ENCODE peak calls at places on chromosomes 11 and 22, in four cellular contexts. N is K562, Q is HepG2, Y is HCT116. B is an unnamed sample.
A peak's percentile ranks its signal among the peaks of the same experiment; 100 is the strongest.

GRCh38 chr11:65821107-65821506 is 12.7 kb upstream of the SNX32 start:
- DNase-seq in N (no peak), Q (peak; percentile 20), Y (no peak), B (no peak)

GRCh38 chr11:8531312-8531711 is 62.7 kb downstream of the STK33 start:
- DNase-seq in N (no peak), Q (no peak), Y (no peak), B (no peak)

GRCh38 chr11:113189909-113190667 is 124.3 kb upstream of the TTC12 start:
- DNase-seq in N (peak; percentile 67), Q (no peak), Y (no peak), B (no peak)

GRCh38 chr11:71251159-71251721 is 1.1 kb downstream of the SHANK2 start:
- DNase-seq in N (no peak), Q (no peak), Y (no peak), B (no peak)

GRCh38 chr11:12213920-12214319 is 103.5 kb downstream of the MICAL2 start:
- DNase-seq in N (no peak), Q (no peak), Y (no peak), B (no peak)

GRCh38 chr11:74025467-74026166 is 16.7 kb upstream of the UCP3 start:
- DNase-seq in N (no peak), Q (no peak), Y (no peak), B (no peak)

GRCh38 chr11:73570415-73571114 is 27.3 kb downstream of the FAM168A start:
- DNase-seq in N (no peak), Q (no peak), Y (peak; percentile 8), B (peak; percentile 5)

GRCh38 chr11:116072776-116073175 is 568.6 kb upstream of the CADM1 start:
- DNase-seq in N (peak; percentile 7), Q (no peak), Y (no peak), B (no peak)

GRCh38 chr11:121539000-121539399 is 86.2 kb upstream of the SORL1-AS1 start:
- DNase-seq in N (no peak), Q (no peak), Y (no peak), B (no peak)

GRCh38 chr22:29994941-29995340 is 85.3 kb upstream of the HORMAD2 start:
- DNase-seq in N (peak; percentile 36), Q (peak; percentile 40), Y (no peak), B (no peak)

GRCh38 chr11:9385288-9385902 is 943 bp downstream of the IPO7 start:
- DNase-seq in N (peak; percentile 73), Q (peak; percentile 76), Y (no peak), B (peak; percentile 51)

GRCh38 chr22:42202048-42202447 is 68.4 kb downstream of the TCF20 start:
- DNase-seq in N (no peak), Q (no peak), Y (no peak), B (no peak)

GRCh38 chr11:67022961-67023956 is at the start of gene SYT12:
- DNase-seq in N (no peak), Q (no peak), Y (no peak), B (no peak)

DNA sequence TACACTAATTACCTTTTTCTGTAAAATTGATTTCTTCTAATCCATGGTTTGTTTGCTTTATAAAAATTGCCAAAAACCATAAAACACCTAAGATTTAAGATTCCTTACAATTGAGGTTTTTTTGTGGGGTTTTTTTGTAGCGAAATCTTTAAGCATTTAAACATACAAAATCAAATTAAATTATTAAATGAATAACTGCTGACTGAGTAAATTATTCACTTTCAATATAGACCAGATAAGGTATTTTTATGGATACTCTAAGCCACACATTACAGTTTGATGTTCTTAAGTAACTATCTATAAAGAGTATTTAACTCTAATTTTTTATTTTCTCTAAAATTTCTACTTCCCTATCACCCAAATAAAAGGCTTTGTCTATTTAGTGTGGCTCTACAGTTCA is 55.5 kb downstream of the PIK3C2A start:
- DNase-seq in N (no peak), Q (no peak), Y (no peak), B (no peak)
- H3K4me1 ChIP-seq in N (peaks cover 2% of the 10 kb centered on the region), Q (no peaks in the 10 kb centered on the region), Y (no peaks in the 10 kb centered on the region), B (no peaks in the 10 kb centered on the region)

DNA sequence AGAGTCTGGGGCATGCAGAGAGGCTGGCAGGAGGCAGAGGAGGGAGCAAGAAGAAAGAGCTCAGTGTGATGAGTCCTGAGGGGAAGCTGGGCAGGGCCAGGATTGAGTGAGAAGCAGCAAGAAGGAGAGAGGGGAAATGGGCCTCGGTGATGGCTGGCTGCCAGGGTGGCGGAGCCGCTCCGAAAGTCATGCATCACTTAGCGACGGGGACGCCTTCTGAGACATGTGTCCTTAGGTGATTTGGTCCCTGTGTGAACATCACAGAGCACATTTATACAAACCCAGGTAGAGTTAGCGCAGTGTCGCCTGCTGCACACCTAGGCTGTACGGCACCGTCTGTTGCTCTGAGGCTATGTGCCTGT is 15.1 kb downstream of the TBC1D22A start:
- DNase-seq in N (no peak), Q (no peak), Y (no peak), B (no peak)
- TF ChIP-seq TCF7L2 in N (no peak), Q (no peak), Y (no peak), B (no peak)

GRCh38 chr22:22164541-22165272 is 79.9 kb upstream of the VPREB1 start:
- DNase-seq in N (peak; percentile 42), Q (no peak), Y (no peak), B (no peak)
- TF ChIP-seq CTCF in N (no peak), Q (no peak), Y (no peak), B (no peak)

GRCh38 chr22:36234211-36234610 is 5.1 kb downstream of the APOL2 start:
- DNase-seq in N (no peak), Q (no peak), Y (no peak), B (no peak)
- H3K4me1 ChIP-seq in N (peaks cover 13% of the 10 kb centered on the region), Q (peaks cover 87% of the 10 kb centered on the region), Y (peaks cover 14% of the 10 kb centered on the region), B (peaks cover 7% of the 10 kb centered on the region)

DNA sequence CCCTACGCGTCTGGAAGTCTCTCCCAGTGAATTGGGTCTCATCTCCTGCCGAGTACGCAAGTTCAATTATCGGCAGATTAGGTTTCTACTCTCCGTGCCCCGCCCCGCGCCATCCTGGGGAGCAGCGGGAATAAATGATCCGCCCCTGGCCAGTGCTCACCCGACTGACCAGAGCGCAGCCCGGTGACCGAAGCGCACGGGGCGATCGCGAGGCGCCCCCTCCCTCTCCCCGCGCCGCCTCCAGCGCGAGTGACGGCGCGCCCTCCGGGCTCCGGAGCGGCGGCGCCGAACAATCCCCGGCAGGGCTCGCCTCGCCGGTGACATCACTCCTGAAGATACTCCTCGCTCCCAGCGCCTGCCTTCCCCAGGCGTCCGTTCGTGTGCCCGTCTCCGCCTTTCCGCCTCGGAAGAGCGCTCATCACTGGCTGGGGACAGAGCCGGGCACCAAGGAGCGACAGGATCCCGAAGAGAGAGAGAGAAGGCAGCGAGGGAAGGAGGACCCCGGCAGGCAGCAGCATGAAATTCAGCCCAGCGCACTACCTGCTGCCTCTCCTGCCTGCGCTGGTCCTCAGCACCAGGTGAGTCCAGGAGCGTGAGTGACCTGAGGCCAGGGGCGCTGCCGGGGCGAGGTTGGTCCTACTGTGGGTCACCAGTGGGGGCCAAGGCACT is at the start of gene LUZP2:
- DNase-seq in N (no peak), Q (no peak), Y (no peak), B (no peak)
- TF ChIP-seq TCF7L2 in N (no peak), Q (no peak), Y (no peak), B (no peak)

GRCh38 chr11:111358038-111359001 is 20.8 kb downstream of the POU2AF1 start:
- DNase-seq in N (no peak), Q (no peak), Y (no peak), B (no peak)

GRCh38 chr11:111356660-111357048 is 22.4 kb downstream of the POU2AF1 start:
- DNase-seq in N (no peak), Q (no peak), Y (no peak), B (no peak)

GRCh38 chr11:111355956-111356659 is 23.0 kb downstream of the POU2AF1 start:
- DNase-seq in N (no peak), Q (peak; percentile 30), Y (no peak), B (no peak)

GRCh38 chr11:111359223-111360149 is 19.6 kb downstream of the POU2AF1 start:
- DNase-seq in N (no peak), Q (peak; percentile 74), Y (no peak), B (no peak)

DNA sequence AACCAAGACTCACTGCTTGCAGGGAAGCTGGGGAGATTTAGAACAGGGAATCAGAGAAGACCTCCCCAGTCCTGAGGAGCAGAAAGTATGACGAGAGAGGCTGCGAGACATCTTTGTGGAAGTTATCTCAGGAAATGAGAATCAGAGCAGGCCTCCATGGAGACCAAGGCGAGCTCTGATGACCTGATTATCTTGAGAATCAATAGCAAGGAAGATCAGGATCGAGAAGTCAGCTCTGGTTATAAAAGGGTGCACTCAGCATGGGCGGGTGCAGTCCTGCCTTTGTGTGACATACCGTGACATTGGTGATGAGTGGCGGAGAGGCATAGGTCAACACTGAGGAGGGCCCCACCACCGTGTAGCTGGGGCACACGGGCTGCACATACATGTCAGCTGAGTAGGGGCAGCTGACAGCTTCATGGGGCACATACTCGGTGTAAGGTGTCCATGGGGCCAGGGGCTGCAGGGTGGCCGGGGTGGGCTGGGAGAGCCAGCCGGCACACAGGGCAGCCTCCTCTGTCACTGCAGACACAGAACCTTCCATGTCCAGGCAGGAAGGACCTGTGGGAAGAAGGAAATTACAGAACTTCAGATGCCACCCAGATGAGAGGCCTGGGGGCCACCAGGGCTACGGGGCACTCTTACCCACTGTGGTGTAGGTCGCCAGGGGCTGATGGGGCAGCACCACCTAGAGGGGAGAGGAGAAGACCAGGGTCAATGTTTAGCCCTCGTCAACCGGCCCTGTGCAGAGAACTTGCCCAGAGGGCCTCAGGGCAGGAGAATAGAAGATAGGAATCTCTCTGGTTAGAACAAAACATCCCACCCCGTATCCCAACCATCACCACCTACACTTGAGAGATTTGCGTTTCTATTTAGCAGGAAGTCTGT is 21.7 kb downstream of the POU2AF1 start:
- DNase-seq in N (no peak), Q (peak; percentile 35), Y (no peak), B (no peak)
- TF ChIP-seq CTCF in N (no peak), Q (peak; percentile 62), Y (no peak), B (no peak)

GRCh38 chr22:46046299-46046685 is 69.3 kb upstream of the WNT7B start:
- DNase-seq in N (no peak), Q (no peak), Y (no peak), B (no peak)

GRCh38 chr22:46044718-46045458 is 67.9 kb upstream of the WNT7B start:
- DNase-seq in N (no peak), Q (no peak), Y (no peak), B (no peak)

GRCh38 chr22:46047226-46047625 is 70.3 kb upstream of the WNT7B start:
- DNase-seq in N (no peak), Q (no peak), Y (no peak), B (no peak)

GRCh38 chr22:46043816-46044717 is 67.1 kb upstream of the WNT7B start:
- DNase-seq in N (no peak), Q (no peak), Y (no peak), B (no peak)

GRCh38 chr22:46045459-46046298 is 68.7 kb upstream of the WNT7B start:
- DNase-seq in N (no peak), Q (no peak), Y (no peak), B (no peak)
- H3K4me1 ChIP-seq in N (peaks cover 21% of the 10 kb centered on the region), Q (peaks cover 11% of the 10 kb centered on the region), Y (peaks cover 6% of the 10 kb centered on the region), B (peaks cover 43% of the 10 kb centered on the region)

GRCh38 chr22:40178417-40179409 is 988 bp downstream of the TNRC6B start:
- DNase-seq in N (peak; percentile 57), Q (peak; percentile 31), Y (no peak), B (no peak)
- TF ChIP-seq TCF7L2 in N (no peak), Q (no peak), Y (no peak), B (no peak)

GRCh38 chr11:44529895-44530412 is 35.5 kb upstream of the CD82 start:
- DNase-seq in N (no peak), Q (no peak), Y (no peak), B (no peak)
- TF ChIP-seq CTCF in N (no peak), Q (no peak), Y (no peak), B (no peak)

B was measured in Panc1.